ENCODE peak calls at places on chromosomes 5 and 9, in six cellular contexts. X, B, V, I, R and Z are unnamed samples.

GRCh38 chr9:96486351-96487029 is 36.5 kb downstream of the HABP4 start:
- DNase-seq in R (no peak), V (no peak), I (no peak), B (no peak), X (no peak), Z (no peak)

GRCh38 chr9:124306098-124306735 is 48.5 kb downstream of the NEK6 start:
- DNase-seq in V (peak), B (peak), X (peak), I (no peak), R (no peak), Z (peak)

GRCh38 chr5:143820451-143820850 is 8.5 kb downstream of the HMHB1 start:
- DNase-seq in X (no peak), V (no peak), B (no peak), R (no peak), I (no peak), Z (no peak)

GRCh38 chr9:35920004-35920658 is 10.8 kb downstream of the SPAAR start:
- DNase-seq in R (no peak), X (no peak), I (no peak), B (no peak), V (no peak), Z (peak)

GRCh38 chr9:76717611-76718010 is 46.6 kb upstream of the PCA3 start:
- DNase-seq in B (peak), R (no peak), X (no peak), V (no peak), I (no peak), Z (peak)

GRCh38 chr5:31333475-31333874 is 140.0 kb downstream of the CDH6 start:
- DNase-seq in V (no peak), B (no peak), X (no peak), I (no peak), R (no peak), Z (no peak)

GRCh38 chr5:57650360-57651069 is 167.9 kb upstream of the ACTBL2 start:
- DNase-seq in V (peak), R (peak), B (peak), I (peak), X (peak), Z (peak)

GRCh38 chr5:74233091-74233490 is 407.4 kb downstream of the ENC1 start:
- DNase-seq in I (no peak), V (no peak), B (no peak), R (no peak), X (no peak), Z (no peak)

GRCh38 chr5:154396128-154396527 is 49.7 kb upstream of the SAP30L start:
- DNase-seq in R (no peak), I (no peak), V (no peak), B (no peak), X (no peak), Z (no peak)

GRCh38 chr5:154400678-154401077 is 45.1 kb upstream of the SAP30L start:
- DNase-seq in B (no peak), V (no peak), I (no peak), X (no peak), R (no peak), Z (no peak)

GRCh38 chr5:154395407-154396106 is 50.2 kb upstream of the SAP30L start:
- DNase-seq in R (no peak), V (no peak), B (no peak), X (no peak), I (peak), Z (no peak)

GRCh38 chr5:154394328-154394727 is 51.5 kb upstream of the SAP30L start:
- DNase-seq in V (peak), B (no peak), X (no peak), I (no peak), R (no peak), Z (no peak)

GRCh38 chr5:154397652-154398406 is 48.0 kb upstream of the SAP30L start:
- DNase-seq in B (peak), R (no peak), X (no peak), I (no peak), V (no peak), Z (no peak)
- TF ChIP-seq MAX in B (no peak), R (no peak), X (no peak), I (no peak), V (no peak), Z (no peak)

GRCh38 chr9:92850898-92851297 is 26.9 kb downstream of the ZNF484 start:
- DNase-seq in I (no peak), X (no peak), V (peak), B (no peak), R (no peak), Z (peak)
- TF ChIP-seq CTCF in I (peak), X (no peak), V (no peak), B (no peak), R (no peak), Z (no peak)

DNA sequence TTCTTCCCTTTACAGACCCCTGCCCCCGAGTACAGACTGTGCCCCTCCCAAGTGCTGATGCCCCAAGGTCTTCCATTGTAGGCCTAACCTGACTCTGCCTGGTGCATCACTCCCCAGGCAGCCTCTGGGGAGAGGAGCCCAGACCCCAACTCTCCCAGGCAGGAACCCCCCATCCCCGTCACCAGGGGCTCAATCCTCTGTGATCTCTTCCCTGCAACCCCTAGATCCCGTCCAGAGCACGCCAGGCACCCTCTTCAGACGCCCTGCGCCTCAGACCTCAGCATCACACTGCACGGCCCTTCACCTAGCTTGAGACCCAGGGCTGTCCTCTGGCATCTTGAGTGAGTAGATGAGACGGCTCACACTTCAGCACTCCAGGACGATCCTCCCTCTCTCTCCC is 6.4 kb upstream of the EGR1 start:
- DNase-seq in B (no peak), X (no peak), I (no peak), R (no peak), V (no peak), Z (no peak)
- TF ChIP-seq MAX in B (no peak), X (no peak), I (no peak), R (no peak), V (no peak), Z (no peak)

GRCh38 chr5:149265559-149265958 is 6.1 kb upstream of the AFAP1L1 start:
- DNase-seq in X (no peak), I (no peak), R (no peak), V (peak), B (peak), Z (peak)
- TF ChIP-seq CTCF in X (peak), I (no peak), R (no peak), V (peak), B (peak), Z (peak)

GRCh38 chr5:14082523-14082922 is 60.6 kb upstream of the TRIO start:
- DNase-seq in X (no peak), V (no peak), B (no peak), R (no peak), I (no peak), Z (no peak)

GRCh38 chr5:14089198-14089597 is 53.9 kb upstream of the TRIO start:
- DNase-seq in B (no peak), R (no peak), X (no peak), I (no peak), V (no peak), Z (no peak)

GRCh38 chr5:14090290-14090689 is 52.9 kb upstream of the TRIO start:
- DNase-seq in X (no peak), V (no peak), R (no peak), B (no peak), I (no peak), Z (no peak)

GRCh38 chr5:14082973-14083372 is 60.2 kb upstream of the TRIO start:
- DNase-seq in I (no peak), B (no peak), V (no peak), X (no peak), R (no peak), Z (no peak)

GRCh38 chr5:14086261-14086660 is 56.9 kb upstream of the TRIO start:
- DNase-seq in X (no peak), B (no peak), V (no peak), R (no peak), I (no peak), Z (no peak)
- TF ChIP-seq MAX in X (no peak), B (no peak), V (no peak), R (no peak), I (no peak), Z (no peak)

GRCh38 chr9:122930933-122931850 is at the start of gene ZBTB26:
- DNase-seq in X (peak), B (peak), V (peak), I (peak), R (peak), Z (peak)
- TF ChIP-seq CTCF in X (no peak), B (no peak), V (no peak), I (no peak), R (no peak), Z (no peak)

GRCh38 chr5:905139-905642 is 12.5 kb downstream of the TRIP13 start:
- DNase-seq in I (no peak), R (no peak), B (no peak), X (no peak), V (no peak), Z (no peak)
- TF ChIP-seq MAX in I (no peak), R (no peak), B (no peak), X (no peak), V (no peak), Z (no peak)

DNA sequence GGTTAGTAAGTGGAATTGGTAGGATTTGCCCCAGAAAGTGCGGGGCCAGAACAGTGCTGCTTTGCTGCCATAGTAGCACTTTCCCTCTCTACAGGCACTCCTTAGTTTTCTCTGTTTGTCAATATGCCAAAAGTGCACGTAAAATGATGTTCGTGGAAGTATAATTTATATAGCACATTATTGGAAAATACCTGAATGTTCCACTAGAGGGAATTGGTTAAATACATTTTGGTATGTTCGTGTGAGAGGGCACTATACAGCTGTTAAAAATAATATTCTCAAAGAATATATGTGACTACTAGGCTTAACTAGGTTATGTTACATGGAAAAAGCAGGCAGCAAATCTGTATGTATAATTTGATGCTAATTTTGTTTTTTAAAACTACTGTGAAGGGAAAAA is 184.0 kb upstream of the GDNF start:
- DNase-seq in I (no peak), B (no peak), X (peak), V (no peak), R (no peak), Z (no peak)
- TF ChIP-seq CTCF in I (no peak), B (no peak), X (peak), V (no peak), R (no peak), Z (no peak)

GRCh38 chr9:107131108-107131799 is 151.8 kb upstream of the RAD23B start:
- DNase-seq in X (no peak), I (no peak), B (no peak), R (no peak), V (no peak), Z (no peak)
- TF ChIP-seq MAX in X (no peak), I (no peak), B (no peak), R (no peak), V (no peak), Z (no peak)